ENCODE peak calls at places on chromosomes 4 and X, in eight cellular contexts. One of them, this sample, is unnamed.

GRCh38 chr4:87838207-87838606 is 5.4 kb downstream of the MEPE start:
- DNase-seq in sigmoid colon: no peak
- DNase-seq in breast epithelium: no peak
- DNase-seq in GM12878: no peak
- DNase-seq in pancreas: no peak
- DNase-seq in cardiac muscle cell: no peak
- DNase-seq in cardiac fibroblast: peak
- DNase-seq in heart left ventricle: no peak
- DNase-seq in this sample: peak

GRCh38 chr4:123168812-123169211 is 227.8 kb upstream of the SPRY1 start:
- DNase-seq in sigmoid colon: no peak
- DNase-seq in breast epithelium: no peak
- DNase-seq in GM12878: no peak
- DNase-seq in pancreas: no peak
- DNase-seq in cardiac muscle cell: no peak
- DNase-seq in cardiac fibroblast: no peak
- DNase-seq in heart left ventricle: no peak
- DNase-seq in this sample: peak

GRCh38 chr4:148443550-148444295 is 1.5 kb upstream of the NR3C2 start:
- DNase-seq in sigmoid colon: peak
- DNase-seq in breast epithelium: peak
- DNase-seq in GM12878: no peak
- DNase-seq in pancreas: peak
- DNase-seq in cardiac muscle cell: no peak
- DNase-seq in cardiac fibroblast: peak
- DNase-seq in heart left ventricle: peak
- DNase-seq in this sample: peak

GRCh38 chr4:6873792-6874461 is 35.7 kb upstream of the TBC1D14 start:
- DNase-seq in sigmoid colon: peak
- DNase-seq in breast epithelium: peak
- DNase-seq in GM12878: no peak
- DNase-seq in pancreas: peak
- DNase-seq in cardiac muscle cell: peak
- DNase-seq in cardiac fibroblast: peak
- DNase-seq in heart left ventricle: peak
- DNase-seq in this sample: peak

GRCh38 chr4:147157860-147158701 is 212.4 kb upstream of the TTC29 start:
- DNase-seq in sigmoid colon: no peak
- DNase-seq in breast epithelium: no peak
- DNase-seq in GM12878: no peak
- DNase-seq in pancreas: no peak
- DNase-seq in cardiac muscle cell: peak
- DNase-seq in cardiac fibroblast: peak
- DNase-seq in heart left ventricle: peak
- DNase-seq in this sample: no peak

GRCh38 chr4:138188406-138189084 is 53.6 kb downstream of the SLC7A11 start:
- DNase-seq in sigmoid colon: no peak
- DNase-seq in breast epithelium: no peak
- DNase-seq in GM12878: no peak
- DNase-seq in pancreas: no peak
- DNase-seq in cardiac muscle cell: no peak
- DNase-seq in cardiac fibroblast: peak
- DNase-seq in heart left ventricle: no peak
- DNase-seq in this sample: no peak

GRCh38 chrX:37921758-37922157 is 74.4 kb upstream of the DYNLT3 start:
- DNase-seq in sigmoid colon: no peak
- DNase-seq in breast epithelium: no peak
- DNase-seq in GM12878: no peak
- DNase-seq in pancreas: no peak
- DNase-seq in cardiac muscle cell: no peak
- DNase-seq in cardiac fibroblast: peak
- DNase-seq in heart left ventricle: no peak
- DNase-seq in this sample: no peak

GRCh38 chrX:13487731-13488505 is 81.5 kb upstream of the EGFL6 start:
- DNase-seq in sigmoid colon: peak
- DNase-seq in breast epithelium: peak
- DNase-seq in GM12878: peak
- DNase-seq in pancreas: no peak
- DNase-seq in cardiac muscle cell: peak
- DNase-seq in cardiac fibroblast: peak
- DNase-seq in heart left ventricle: peak
- DNase-seq in this sample: peak

GRCh38 chrX:70196961-70197805 is 19.9 kb downstream of the DGAT2L6 start:
- DNase-seq in sigmoid colon: no peak
- DNase-seq in breast epithelium: no peak
- DNase-seq in GM12878: no peak
- DNase-seq in pancreas: no peak
- DNase-seq in cardiac muscle cell: peak
- DNase-seq in cardiac fibroblast: peak
- DNase-seq in heart left ventricle: peak
- DNase-seq in this sample: peak

GRCh38 chr4:150849016-150849415 is 166.1 kb downstream of the LRBA start:
- DNase-seq in sigmoid colon: no peak
- DNase-seq in breast epithelium: no peak
- DNase-seq in GM12878: no peak
- DNase-seq in pancreas: no peak
- DNase-seq in cardiac muscle cell: no peak
- DNase-seq in cardiac fibroblast: peak
- DNase-seq in heart left ventricle: no peak
- DNase-seq in this sample: no peak

GRCh38 chrX:80578518-80579105 is 158.4 kb downstream of the TENT5D start:
- DNase-seq in sigmoid colon: no peak
- DNase-seq in breast epithelium: no peak
- DNase-seq in GM12878: no peak
- DNase-seq in pancreas: no peak
- DNase-seq in cardiac muscle cell: peak
- DNase-seq in cardiac fibroblast: peak
- DNase-seq in heart left ventricle: no peak
- DNase-seq in this sample: peak

GRCh38 chrX:133812382-133812781 is 173.0 kb downstream of the GPC3 start:
- DNase-seq in sigmoid colon: no peak
- DNase-seq in breast epithelium: no peak
- DNase-seq in GM12878: no peak
- DNase-seq in pancreas: no peak
- DNase-seq in cardiac muscle cell: peak
- DNase-seq in cardiac fibroblast: no peak
- DNase-seq in heart left ventricle: no peak
- DNase-seq in this sample: no peak

GRCh38 chr4:10371869-10372471 is 85.3 kb downstream of the ZNF518B start:
- DNase-seq in sigmoid colon: no peak
- DNase-seq in breast epithelium: no peak
- DNase-seq in GM12878: no peak
- DNase-seq in pancreas: no peak
- DNase-seq in cardiac muscle cell: peak
- DNase-seq in cardiac fibroblast: peak
- DNase-seq in heart left ventricle: no peak
- DNase-seq in this sample: no peak

GRCh38 chrX:12383196-12383595 is 244.9 kb downstream of the FRMPD4 start:
- DNase-seq in sigmoid colon: no peak
- DNase-seq in breast epithelium: no peak
- DNase-seq in GM12878: no peak
- DNase-seq in pancreas: no peak
- DNase-seq in cardiac muscle cell: no peak
- DNase-seq in cardiac fibroblast: no peak
- DNase-seq in heart left ventricle: no peak
- DNase-seq in this sample: no peak

GRCh38 chrX:71532753-71533425 is at the start of gene OGT:
- DNase-seq in sigmoid colon: peak
- DNase-seq in breast epithelium: peak
- DNase-seq in GM12878: peak
- DNase-seq in pancreas: peak
- DNase-seq in cardiac muscle cell: peak
- DNase-seq in cardiac fibroblast: peak
- DNase-seq in heart left ventricle: peak
- DNase-seq in this sample: peak

GRCh38 chr4:81421346-81422218 is 50.1 kb downstream of the RASGEF1B start:
- DNase-seq in sigmoid colon: no peak
- DNase-seq in breast epithelium: no peak
- DNase-seq in GM12878: peak
- DNase-seq in pancreas: no peak
- DNase-seq in cardiac muscle cell: peak
- DNase-seq in cardiac fibroblast: peak
- DNase-seq in heart left ventricle: no peak
- DNase-seq in this sample: peak

GRCh38 chrX:19709812-19710518 is 177.4 kb downstream of the SH3KBP1 start:
- DNase-seq in sigmoid colon: no peak
- DNase-seq in breast epithelium: no peak
- DNase-seq in GM12878: no peak
- DNase-seq in pancreas: no peak
- DNase-seq in cardiac muscle cell: peak
- DNase-seq in cardiac fibroblast: peak
- DNase-seq in heart left ventricle: no peak
- DNase-seq in this sample: no peak

GRCh38 chrX:71910526-71911022 is at the start of gene NHSL2:
- DNase-seq in sigmoid colon: peak
- DNase-seq in breast epithelium: no peak
- DNase-seq in GM12878: no peak
- DNase-seq in pancreas: peak
- DNase-seq in cardiac muscle cell: peak
- DNase-seq in cardiac fibroblast: no peak
- DNase-seq in heart left ventricle: peak
- DNase-seq in this sample: no peak

GRCh38 chr4:178196751-178197150 is 754.5 kb upstream of the AGA start:
- DNase-seq in sigmoid colon: no peak
- DNase-seq in breast epithelium: no peak
- DNase-seq in GM12878: no peak
- DNase-seq in pancreas: no peak
- DNase-seq in cardiac muscle cell: no peak
- DNase-seq in cardiac fibroblast: no peak
- DNase-seq in heart left ventricle: no peak
- DNase-seq in this sample: no peak

GRCh38 chr4:156536661-156537060 is 434.9 kb downstream of the PDGFC start:
- DNase-seq in sigmoid colon: no peak
- DNase-seq in breast epithelium: peak
- DNase-seq in GM12878: no peak
- DNase-seq in pancreas: no peak
- DNase-seq in cardiac muscle cell: no peak
- DNase-seq in cardiac fibroblast: peak
- DNase-seq in heart left ventricle: no peak
- DNase-seq in this sample: no peak

GRCh38 chrX:28550331-28550872 is 36.8 kb upstream of the IL1RAPL1 start:
- DNase-seq in sigmoid colon: no peak
- DNase-seq in breast epithelium: no peak
- DNase-seq in GM12878: no peak
- DNase-seq in pancreas: no peak
- DNase-seq in cardiac muscle cell: no peak
- DNase-seq in cardiac fibroblast: no peak
- DNase-seq in heart left ventricle: no peak
- DNase-seq in this sample: no peak

GRCh38 chrX:23954396-23954795 is 46.6 kb downstream of the CXorf58 start:
- DNase-seq in sigmoid colon: no peak
- DNase-seq in breast epithelium: no peak
- DNase-seq in GM12878: no peak
- DNase-seq in pancreas: no peak
- DNase-seq in cardiac muscle cell: no peak
- DNase-seq in cardiac fibroblast: no peak
- DNase-seq in heart left ventricle: no peak
- DNase-seq in this sample: no peak

GRCh38 chr4:22345678-22346077 is 170.2 kb downstream of the ADGRA3 start:
- DNase-seq in sigmoid colon: no peak
- DNase-seq in breast epithelium: no peak
- DNase-seq in GM12878: no peak
- DNase-seq in pancreas: no peak
- DNase-seq in cardiac muscle cell: peak
- DNase-seq in cardiac fibroblast: no peak
- DNase-seq in heart left ventricle: no peak
- DNase-seq in this sample: no peak

GRCh38 chr4:26325191-26325590 is 4.4 kb downstream of the RBPJ start:
- DNase-seq in sigmoid colon: no peak
- DNase-seq in breast epithelium: no peak
- DNase-seq in GM12878: no peak
- DNase-seq in pancreas: no peak
- DNase-seq in cardiac muscle cell: peak
- DNase-seq in cardiac fibroblast: peak
- DNase-seq in heart left ventricle: no peak
- DNase-seq in this sample: peak
- TF ChIP-seq CTCF in sigmoid colon: no peak
- TF ChIP-seq CTCF in breast epithelium: no peak
- TF ChIP-seq CTCF in GM12878: peak
- TF ChIP-seq CTCF in pancreas: no peak
- TF ChIP-seq CTCF in cardiac muscle cell: peak
- TF ChIP-seq CTCF in cardiac fibroblast: peak
- TF ChIP-seq CTCF in heart left ventricle: peak
- TF ChIP-seq CTCF in this sample: peak

GRCh38 chr4:107993969-107994368 is 4.3 kb downstream of the HADH start:
- DNase-seq in sigmoid colon: no peak
- DNase-seq in breast epithelium: no peak
- DNase-seq in GM12878: peak
- DNase-seq in pancreas: no peak
- DNase-seq in cardiac muscle cell: no peak
- DNase-seq in cardiac fibroblast: no peak
- DNase-seq in heart left ventricle: no peak
- DNase-seq in this sample: peak
- H3K4me3 ChIP-seq in sigmoid colon: no peak
- H3K4me3 ChIP-seq in breast epithelium: no peak
- H3K4me3 ChIP-seq in GM12878: peak
- H3K4me3 ChIP-seq in pancreas: no peak
- H3K4me3 ChIP-seq in cardiac muscle cell: no peak
- H3K4me3 ChIP-seq in cardiac fibroblast: no peak
- H3K4me3 ChIP-seq in heart left ventricle: no peak
- H3K4me3 ChIP-seq in this sample: no peak

GRCh38 chrX:119541188-119541587 is 24.0 kb downstream of the STEEP1 start:
- DNase-seq in sigmoid colon: no peak
- DNase-seq in breast epithelium: no peak
- DNase-seq in GM12878: no peak
- DNase-seq in pancreas: no peak
- DNase-seq in cardiac muscle cell: peak
- DNase-seq in cardiac fibroblast: peak
- DNase-seq in heart left ventricle: no peak
- DNase-seq in this sample: no peak

GRCh38 chrX:119537487-119537886 is 27.7 kb downstream of the STEEP1 start:
- DNase-seq in sigmoid colon: no peak
- DNase-seq in breast epithelium: no peak
- DNase-seq in GM12878: no peak
- DNase-seq in pancreas: no peak
- DNase-seq in cardiac muscle cell: no peak
- DNase-seq in cardiac fibroblast: no peak
- DNase-seq in heart left ventricle: no peak
- DNase-seq in this sample: no peak

GRCh38 chrX:119539872-119540271 is 25.3 kb downstream of the STEEP1 start:
- DNase-seq in sigmoid colon: no peak
- DNase-seq in breast epithelium: no peak
- DNase-seq in GM12878: no peak
- DNase-seq in pancreas: no peak
- DNase-seq in cardiac muscle cell: no peak
- DNase-seq in cardiac fibroblast: no peak
- DNase-seq in heart left ventricle: no peak
- DNase-seq in this sample: no peak
- TF ChIP-seq CTCF in sigmoid colon: no peak
- TF ChIP-seq CTCF in breast epithelium: no peak
- TF ChIP-seq CTCF in GM12878: no peak
- TF ChIP-seq CTCF in pancreas: no peak
- TF ChIP-seq CTCF in cardiac muscle cell: no peak
- TF ChIP-seq CTCF in cardiac fibroblast: no peak
- TF ChIP-seq CTCF in heart left ventricle: no peak
- TF ChIP-seq CTCF in this sample: peak

DNA sequence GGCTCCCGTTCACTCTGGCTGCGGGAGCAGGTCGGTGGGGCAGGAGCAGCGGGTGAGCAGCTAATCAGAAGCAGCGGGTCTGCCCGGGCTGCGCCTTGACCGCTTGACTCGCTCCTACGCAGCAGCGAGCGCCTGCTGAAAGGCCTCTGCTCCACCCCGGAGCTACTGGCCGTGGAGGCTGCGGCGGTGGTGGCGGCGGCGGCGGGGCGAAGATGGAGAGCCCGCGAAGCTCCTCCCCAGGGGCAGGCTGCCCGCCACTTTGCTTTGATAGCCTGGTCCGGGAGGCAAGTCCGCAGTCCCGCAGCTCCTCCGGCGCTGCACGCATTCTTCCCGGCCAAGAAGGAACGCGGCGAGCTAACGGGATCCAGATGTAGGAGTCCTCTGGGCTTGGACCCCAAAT is 36.7 kb downstream of the PJA1 start:
- DNase-seq in sigmoid colon: no peak
- DNase-seq in breast epithelium: no peak
- DNase-seq in GM12878: no peak
- DNase-seq in pancreas: no peak
- DNase-seq in cardiac muscle cell: peak
- DNase-seq in cardiac fibroblast: no peak
- DNase-seq in heart left ventricle: peak
- DNase-seq in this sample: no peak
- H3K4me3 ChIP-seq in sigmoid colon: peak
- H3K4me3 ChIP-seq in breast epithelium: peak
- H3K4me3 ChIP-seq in GM12878: no peak
- H3K4me3 ChIP-seq in pancreas: no peak
- H3K4me3 ChIP-seq in cardiac muscle cell: no peak
- H3K4me3 ChIP-seq in cardiac fibroblast: no peak
- H3K4me3 ChIP-seq in heart left ventricle: no peak
- H3K4me3 ChIP-seq in this sample: no peak

This sample was measured in GM12865.